ENCODE peak calls at places on chromosomes 13 and 19, in nine cellular contexts. One of them, this sample, is unnamed.

GRCh38 chr19:40739030-40739839 is 11.0 kb downstream of the ACTMAP start:
- DNase-seq in BJ: no peak
- DNase-seq in heart right ventricle: no peak
- DNase-seq in ovary: no peak
- DNase-seq in astrocyte of the spinal cord: no peak
- DNase-seq in lower leg skin: no peak
- DNase-seq in cardiac fibroblast: no peak
- DNase-seq in cardiac muscle cell: no peak
- DNase-seq in A549: no peak
- DNase-seq in this sample: no peak

GRCh38 chr19:44623080-44623479 is 9.7 kb downstream of the IGSF23 start:
- DNase-seq in cardiac muscle cell: no peak
- DNase-seq in BJ: no peak
- DNase-seq in A549: no peak
- DNase-seq in ovary: no peak
- DNase-seq in heart right ventricle: no peak
- DNase-seq in cardiac fibroblast: peak; percentile 67
- DNase-seq in astrocyte of the spinal cord: peak; percentile 31
- DNase-seq in lower leg skin: no peak
- DNase-seq in this sample: peak; percentile 34

GRCh38 chr19:4449022-4449825 is 8.4 kb downstream of the UBXN6 start:
- DNase-seq in cardiac fibroblast: no peak
- DNase-seq in cardiac muscle cell: no peak
- DNase-seq in BJ: no peak
- DNase-seq in lower leg skin: no peak
- DNase-seq in ovary: no peak
- DNase-seq in astrocyte of the spinal cord: no peak
- DNase-seq in heart right ventricle: peak; percentile 81
- DNase-seq in A549: no peak
- DNase-seq in this sample: no peak

GRCh38 chr19:18660051-18660910 is 23.2 kb upstream of the CRTC1 start:
- DNase-seq in ovary: no peak
- DNase-seq in cardiac fibroblast: peak; percentile 67
- DNase-seq in lower leg skin: no peak
- DNase-seq in astrocyte of the spinal cord: peak; percentile 72
- DNase-seq in heart right ventricle: peak; percentile 80
- DNase-seq in BJ: no peak
- DNase-seq in cardiac muscle cell: no peak
- DNase-seq in A549: peak; percentile 66
- DNase-seq in this sample: no peak

GRCh38 chr13:101434486-101434885 is 18.0 kb upstream of the ITGBL1 start:
- DNase-seq in astrocyte of the spinal cord: peak; percentile 22
- DNase-seq in cardiac muscle cell: no peak
- DNase-seq in heart right ventricle: no peak
- DNase-seq in cardiac fibroblast: no peak
- DNase-seq in lower leg skin: no peak
- DNase-seq in ovary: no peak
- DNase-seq in BJ: no peak
- DNase-seq in A549: no peak
- DNase-seq in this sample: no peak

GRCh38 chr13:23876265-23876664 is 12.9 kb downstream of the MIPEP start:
- DNase-seq in ovary: no peak
- DNase-seq in lower leg skin: no peak
- DNase-seq in heart right ventricle: no peak
- DNase-seq in A549: no peak
- DNase-seq in cardiac muscle cell: no peak
- DNase-seq in astrocyte of the spinal cord: no peak
- DNase-seq in BJ: no peak
- DNase-seq in cardiac fibroblast: peak; percentile 31
- DNase-seq in this sample: no peak

GRCh38 chr13:59793107-59793506 is 370.6 kb downstream of the DIAPH3 start:
- DNase-seq in lower leg skin: no peak
- DNase-seq in heart right ventricle: no peak
- DNase-seq in cardiac muscle cell: no peak
- DNase-seq in A549: no peak
- DNase-seq in BJ: no peak
- DNase-seq in cardiac fibroblast: no peak
- DNase-seq in ovary: no peak
- DNase-seq in astrocyte of the spinal cord: no peak
- DNase-seq in this sample: no peak

GRCh38 chr13:77779461-77780272 is 82.2 kb downstream of the SLAIN1 start:
- DNase-seq in cardiac muscle cell: peak; percentile 73
- DNase-seq in A549: peak; percentile 1
- DNase-seq in astrocyte of the spinal cord: peak; percentile 77
- DNase-seq in cardiac fibroblast: peak; percentile 90
- DNase-seq in BJ: peak; percentile 5
- DNase-seq in lower leg skin: peak; percentile 43
- DNase-seq in ovary: no peak
- DNase-seq in heart right ventricle: no peak
- DNase-seq in this sample: peak; percentile 13

GRCh38 chr13:48403151-48403631 is 9.7 kb downstream of the LPAR6 start:
- DNase-seq in heart right ventricle: no peak
- DNase-seq in astrocyte of the spinal cord: no peak
- DNase-seq in BJ: no peak
- DNase-seq in cardiac fibroblast: peak; percentile 52
- DNase-seq in lower leg skin: no peak
- DNase-seq in cardiac muscle cell: no peak
- DNase-seq in A549: no peak
- DNase-seq in ovary: no peak
- DNase-seq in this sample: no peak

GRCh38 chr13:31072041-31072440 is 89.7 kb downstream of the HSPH1 start:
- DNase-seq in astrocyte of the spinal cord: peak; percentile 2
- DNase-seq in cardiac fibroblast: peak; percentile 39
- DNase-seq in heart right ventricle: no peak
- DNase-seq in lower leg skin: no peak
- DNase-seq in ovary: no peak
- DNase-seq in BJ: no peak
- DNase-seq in A549: no peak
- DNase-seq in cardiac muscle cell: no peak
- DNase-seq in this sample: no peak

GRCh38 chr13:43924549-43925245 is 45.0 kb downstream of the LACC1 start:
- DNase-seq in A549: no peak
- DNase-seq in cardiac fibroblast: no peak
- DNase-seq in BJ: no peak
- DNase-seq in cardiac muscle cell: no peak
- DNase-seq in ovary: no peak
- DNase-seq in lower leg skin: no peak
- DNase-seq in heart right ventricle: no peak
- DNase-seq in astrocyte of the spinal cord: no peak
- DNase-seq in this sample: no peak

GRCh38 chr19:1410136-1410786 is 2.9 kb downstream of the DAZAP1 start:
- DNase-seq in cardiac muscle cell: no peak
- DNase-seq in A549: no peak
- DNase-seq in lower leg skin: no peak
- DNase-seq in ovary: no peak
- DNase-seq in BJ: no peak
- DNase-seq in cardiac fibroblast: peak; percentile 35
- DNase-seq in astrocyte of the spinal cord: peak; percentile 61
- DNase-seq in heart right ventricle: no peak
- DNase-seq in this sample: no peak

GRCh38 chr19:1407662-1408299 is 395 bp downstream of the DAZAP1 start:
- DNase-seq in ovary: peak; percentile 53
- DNase-seq in astrocyte of the spinal cord: no peak
- DNase-seq in A549: no peak
- DNase-seq in cardiac fibroblast: no peak
- DNase-seq in BJ: no peak
- DNase-seq in cardiac muscle cell: peak; percentile 77
- DNase-seq in heart right ventricle: peak; percentile 53
- DNase-seq in lower leg skin: no peak
- DNase-seq in this sample: no peak

GRCh38 chr19:1409204-1410005 is 2.0 kb downstream of the DAZAP1 start:
- DNase-seq in cardiac fibroblast: no peak
- DNase-seq in lower leg skin: no peak
- DNase-seq in astrocyte of the spinal cord: no peak
- DNase-seq in ovary: no peak
- DNase-seq in cardiac muscle cell: no peak
- DNase-seq in BJ: no peak
- DNase-seq in heart right ventricle: no peak
- DNase-seq in A549: no peak
- DNase-seq in this sample: no peak

GRCh38 chr19:1406818-1407661 is at the start of gene DAZAP1:
- DNase-seq in A549: peak; percentile 71
- DNase-seq in lower leg skin: peak; percentile 98
- DNase-seq in cardiac muscle cell: peak; percentile 99
- DNase-seq in BJ: peak; percentile 85
- DNase-seq in ovary: peak; percentile 99
- DNase-seq in cardiac fibroblast: peak; percentile 99
- DNase-seq in heart right ventricle: peak; percentile 100
- DNase-seq in astrocyte of the spinal cord: peak; percentile 99
- DNase-seq in this sample: peak; percentile 87

DNA sequence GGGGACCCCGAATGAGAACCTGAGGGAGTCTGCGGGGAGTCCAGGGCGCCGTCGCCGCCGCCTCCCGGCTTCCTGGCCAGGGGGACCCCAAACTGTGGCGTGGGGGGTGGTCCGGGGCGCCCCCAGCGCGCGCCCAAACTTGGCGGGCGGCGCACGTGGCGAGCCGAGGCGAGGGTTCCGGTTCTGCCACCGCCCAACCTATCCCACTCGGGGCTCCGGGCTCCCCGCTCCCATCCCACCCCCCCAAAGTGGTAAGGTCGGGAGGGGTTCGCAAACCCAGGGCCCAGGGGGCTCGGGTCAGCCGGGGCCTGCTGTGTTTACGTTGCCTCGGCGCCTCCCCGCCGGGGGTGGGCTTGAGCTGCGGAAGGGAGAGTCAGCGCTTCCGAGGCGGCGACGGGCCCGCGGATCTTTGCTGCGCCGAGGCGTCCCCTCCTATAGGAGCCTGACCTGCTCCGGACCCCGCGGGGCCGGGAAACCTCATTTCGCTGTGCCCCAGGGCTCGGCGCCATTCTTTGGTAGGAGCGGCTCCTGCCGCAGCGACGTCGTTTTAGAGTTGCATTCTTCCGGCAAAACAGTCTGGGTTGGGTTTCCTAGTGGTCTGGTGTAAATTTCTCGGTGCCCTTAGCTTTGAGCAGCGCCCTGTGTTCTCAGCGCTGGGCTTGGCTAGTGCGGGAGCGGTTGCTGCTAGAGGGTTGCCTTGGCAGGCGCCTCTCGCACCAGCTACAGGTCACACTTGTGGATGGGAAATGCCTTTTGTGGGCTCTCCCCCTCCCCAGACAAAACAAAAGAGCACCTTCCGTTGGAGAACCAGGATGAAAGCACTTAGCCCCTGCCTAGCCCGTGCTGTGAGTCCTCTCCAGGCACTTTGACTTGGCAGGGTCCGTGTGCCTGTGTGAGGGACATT is 1.2 kb downstream of the DAZAP1 start:
- DNase-seq in cardiac muscle cell: peak; percentile 70
- DNase-seq in astrocyte of the spinal cord: peak; percentile 65
- DNase-seq in ovary: no peak
- DNase-seq in cardiac fibroblast: peak; percentile 65
- DNase-seq in A549: no peak
- DNase-seq in heart right ventricle: peak; percentile 60
- DNase-seq in lower leg skin: no peak
- DNase-seq in BJ: no peak
- DNase-seq in this sample: no peak
- TF ChIP-seq CTCF in cardiac muscle cell: no peak
- TF ChIP-seq CTCF in astrocyte of the spinal cord: no peak
- TF ChIP-seq CTCF in ovary: no peak
- TF ChIP-seq CTCF in cardiac fibroblast: no peak
- TF ChIP-seq CTCF in A549: no peak
- TF ChIP-seq CTCF in heart right ventricle: no peak
- TF ChIP-seq CTCF in lower leg skin: no peak
- TF ChIP-seq CTCF in BJ: no peak
- TF ChIP-seq CTCF in this sample: no peak

DNA sequence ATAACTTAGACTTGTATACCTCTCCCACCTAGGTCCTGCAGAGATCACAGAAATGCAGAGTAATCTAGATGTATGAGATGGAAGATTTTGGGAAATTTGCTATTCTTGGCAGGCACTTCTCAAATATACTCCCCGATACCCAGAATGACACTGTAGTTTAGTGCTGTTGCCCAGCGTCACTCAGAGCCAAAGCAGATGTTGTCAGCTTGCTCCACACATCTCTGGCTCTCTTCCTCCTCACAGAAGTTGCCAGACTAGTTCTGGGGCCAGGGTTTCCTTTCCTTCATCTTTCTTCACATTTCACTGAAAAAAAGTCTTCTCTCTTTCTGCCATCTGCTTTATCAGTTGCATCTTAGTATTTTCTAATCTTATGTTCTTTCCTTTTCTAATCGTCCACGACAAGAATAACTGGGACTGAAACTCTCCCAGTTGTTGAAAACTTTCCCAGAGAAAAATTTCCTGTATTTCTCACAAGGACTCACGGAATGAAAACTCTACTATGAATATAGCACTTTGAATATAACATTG is 251.4 kb downstream of the RGCC start:
- DNase-seq in BJ: no peak
- DNase-seq in A549: no peak
- DNase-seq in cardiac fibroblast: peak; percentile 55
- DNase-seq in heart right ventricle: peak; percentile 13
- DNase-seq in ovary: peak; percentile 25
- DNase-seq in cardiac muscle cell: no peak
- DNase-seq in astrocyte of the spinal cord: no peak
- DNase-seq in lower leg skin: peak; percentile 22
- DNase-seq in this sample: no peak
- H3K4me3 ChIP-seq in BJ: no peak overlapping the region
- H3K4me3 ChIP-seq in A549: no peak overlapping the region
- H3K4me3 ChIP-seq in cardiac fibroblast: no peak overlapping the region
- H3K4me3 ChIP-seq in heart right ventricle: no peak overlapping the region
- H3K4me3 ChIP-seq in ovary: no peak overlapping the region
- H3K4me3 ChIP-seq in cardiac muscle cell: no peak overlapping the region
- H3K4me3 ChIP-seq in astrocyte of the spinal cord: no peak overlapping the region
- H3K4me3 ChIP-seq in lower leg skin: no peak overlapping the region
- H3K4me3 ChIP-seq in this sample: no peak overlapping the region

GRCh38 chr13:98598043-98598442 is 21.1 kb upstream of the STK24 start:
- DNase-seq in A549: no peak
- DNase-seq in ovary: no peak
- DNase-seq in cardiac muscle cell: no peak
- DNase-seq in heart right ventricle: no peak
- DNase-seq in cardiac fibroblast: peak; percentile 25
- DNase-seq in lower leg skin: no peak
- DNase-seq in astrocyte of the spinal cord: no peak
- DNase-seq in BJ: no peak
- DNase-seq in this sample: no peak
- TF ChIP-seq CTCF in A549: peak; percentile 5
- TF ChIP-seq CTCF in ovary: no peak
- TF ChIP-seq CTCF in cardiac muscle cell: peak; percentile 31
- TF ChIP-seq CTCF in heart right ventricle: peak; percentile 25
- TF ChIP-seq CTCF in cardiac fibroblast: peak; percentile 16
- TF ChIP-seq CTCF in lower leg skin: no peak
- TF ChIP-seq CTCF in astrocyte of the spinal cord: peak; percentile 33
- TF ChIP-seq CTCF in BJ: peak; percentile 25
- TF ChIP-seq CTCF in this sample: peak; percentile 36

DNA sequence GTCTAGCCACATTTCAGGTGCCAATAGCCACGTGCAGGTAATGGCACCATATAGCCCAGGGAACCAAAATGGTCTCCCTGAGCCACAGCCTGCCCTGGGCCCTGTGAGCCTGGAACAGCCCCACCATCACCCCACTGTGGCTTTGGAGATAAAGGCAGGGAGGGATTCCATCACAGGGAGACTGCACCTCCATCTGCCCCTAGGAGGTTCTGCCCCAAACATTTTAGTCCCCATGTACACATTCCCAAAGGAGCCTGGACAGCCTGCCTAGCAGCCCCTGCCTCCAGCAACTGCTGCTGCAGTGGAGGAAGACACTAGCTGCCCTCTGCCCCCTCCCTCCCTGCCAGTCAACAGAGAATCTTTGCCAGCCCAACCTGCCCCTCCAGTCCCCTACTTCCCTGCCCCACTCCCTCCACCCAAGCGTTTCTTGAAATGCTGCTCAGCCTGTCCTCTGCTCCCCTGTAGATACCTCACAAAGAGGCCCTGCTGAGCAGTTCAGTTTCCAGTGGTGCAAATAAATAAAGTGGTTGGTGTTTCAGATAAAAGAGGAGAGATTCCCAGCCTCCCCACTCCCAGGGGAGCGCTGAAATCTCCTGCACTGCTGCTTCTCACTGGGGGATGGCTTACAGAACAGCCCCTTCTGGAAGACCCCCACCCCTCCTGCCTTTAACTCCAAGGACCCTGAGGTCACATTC is 921.8 kb downstream of the UQCRFS1 start:
- DNase-seq in astrocyte of the spinal cord: no peak
- DNase-seq in BJ: no peak
- DNase-seq in cardiac fibroblast: no peak
- DNase-seq in A549: no peak
- DNase-seq in cardiac muscle cell: no peak
- DNase-seq in ovary: no peak
- DNase-seq in heart right ventricle: no peak
- DNase-seq in lower leg skin: no peak
- DNase-seq in this sample: no peak
- H3K4me3 ChIP-seq in astrocyte of the spinal cord: no peak overlapping the region
- H3K4me3 ChIP-seq in BJ: no peak overlapping the region
- H3K4me3 ChIP-seq in cardiac fibroblast: no peak overlapping the region
- H3K4me3 ChIP-seq in A549: no peak overlapping the region
- H3K4me3 ChIP-seq in cardiac muscle cell: no peak overlapping the region
- H3K4me3 ChIP-seq in ovary: no peak overlapping the region
- H3K4me3 ChIP-seq in heart right ventricle: no peak overlapping the region
- H3K4me3 ChIP-seq in lower leg skin: no peak overlapping the region
- H3K4me3 ChIP-seq in this sample: no peak overlapping the region

This sample was measured in AG09309.